ENCODE peak calls at places on chromosomes 11 and 22, in five cellular contexts. X is CD8-positive, alpha-beta memory T cell; V is AG04450; R is activated T-helper 1 cell treated with anti-CD3 and anti-CD28 coated beads, Interleukin-12 subunit alpha, Interleukin-12 subunit beta, Interleukin-2, Interleukin-4 antibody, amounts not matched to agents 30 ng/mL and 10 ng/mL and 1 ng/mL, durations not matched to agents 14 hours and 24 hours and 36 hours; H is activated T-cell treated with anti-CD3 and anti-CD28 coated beads, Interleukin-2, amount 50 U/mL, for 72 hours. L is an unnamed sample.

GRCh38 chr11:126498281-126498680 is 142.8 kb downstream of the ST3GAL4 start:
- DNase-seq in X (no peak), H (no peak), V (no peak), R (no peak), L (no peak)

GRCh38 chr22:46471901-46472721 is 65.3 kb downstream of the CELSR1 start:
- DNase-seq in V (no peak), H (no peak), X (no peak), R (no peak), L (no peak)

GRCh38 chr11:1781593-1781975 is 17.9 kb upstream of the CTSD start:
- DNase-seq in R (no peak), H (no peak), X (no peak), V (no peak), L (no peak)

GRCh38 chr22:20258584-20259335 is 9.4 kb downstream of the RTN4R start:
- DNase-seq in R (no peak), V (no peak), H (peak; percentile 41), X (no peak), L (no peak)

GRCh38 chr11:11842426-11843008 is 745 bp downstream of the USP47 start:
- DNase-seq in R (peak; percentile 58), V (no peak), H (peak; percentile 71), X (peak; percentile 35), L (peak; percentile 67)

GRCh38 chr11:45982656-45983470 is 60.4 kb downstream of the LARGE2 start:
- DNase-seq in V (peak; percentile 72), X (no peak), R (no peak), H (peak; percentile 47), L (no peak)

GRCh38 chr11:109016724-109017123 is 351.9 kb downstream of the DDX10 start:
- DNase-seq in V (no peak), X (no peak), R (no peak), H (no peak), L (no peak)

GRCh38 chr11:96001037-96001436 is 77.1 kb upstream of the MTMR2 start:
- DNase-seq in R (no peak), X (no peak), H (no peak), V (peak; percentile 55), L (no peak)

GRCh38 chr22:42324991-42325710 is 54.7 kb upstream of the TCF20 start:
- DNase-seq in R (no peak), V (no peak), X (no peak), H (no peak), L (no peak)

GRCh38 chr11:133047036-133047800 is 485.1 kb downstream of the OPCML start:
- DNase-seq in H (no peak), V (no peak), X (no peak), R (no peak), L (no peak)

GRCh38 chr22:18145676-18146388 is 4.1 kb upstream of the USP18 start:
- DNase-seq in H (no peak), R (no peak), V (no peak), X (no peak), L (no peak)

GRCh38 chr11:65591939-65592814 is 3.4 kb downstream of the KCNK7 start:
- DNase-seq in X (no peak), H (no peak), R (no peak), V (no peak), L (no peak)

GRCh38 chr22:27636716-27637503 is 164.6 kb downstream of the MN1 start:
- DNase-seq in H (no peak), V (no peak), X (no peak), R (no peak), L (no peak)

GRCh38 chr22:37657590-37658132 is 862 bp upstream of the PDXP start:
- DNase-seq in V (no peak), H (no peak), X (no peak), R (no peak), L (no peak)

GRCh38 chr11:44674809-44675208 is 52.0 kb upstream of the TSPAN18 start:
- DNase-seq in R (no peak), H (no peak), V (no peak), X (no peak), L (no peak)

GRCh38 chr22:30380011-30380410 is 7.2 kb downstream of the RNF215 start:
- DNase-seq in H (no peak), X (no peak), V (no peak), R (no peak), L (no peak)

GRCh38 chr11:95229199-95230053 is 1.6 kb downstream of the SESN3 start:
- DNase-seq in R (no peak), H (no peak), V (no peak), X (no peak), L (no peak)

L was measured in GM12864.